ENCODE peak calls at places on chromosome 19, in five cellular contexts. D is K562, X is SK-N-SH, I is HepG2, Z is GM12878. A is an unnamed sample.
A peak's percentile ranks its signal among the peaks of the same experiment; 100 is the strongest.

GRCh38 chr19:10543420-10544241 is at the start of gene ATG4D:
- DNase-seq in X (peak; percentile 100), D (peak; percentile 99), Z (no peak), I (peak; percentile 41), A (peak; percentile 56)

GRCh38 chr19:31220540-31220939 is 128.7 kb downstream of the TSHZ3 start:
- DNase-seq in X (no peak), D (peak; percentile 15), Z (no peak), I (no peak), A (no peak)

GRCh38 chr19:33397536-33398360 is 24.2 kb downstream of the CEBPG start:
- DNase-seq in D (peak; percentile 65), I (peak; percentile 50), X (peak; percentile 68), Z (no peak), A (no peak)

GRCh38 chr19:11192957-11193939 is 4.1 kb downstream of the KANK2 start:
- DNase-seq in I (no peak), X (no peak), D (no peak), Z (no peak), A (no peak)

GRCh38 chr19:39194832-39195542 is 1.8 kb upstream of the NCCRP1 start:
- DNase-seq in X (peak; percentile 75), I (no peak), D (no peak), Z (no peak), A (no peak)

GRCh38 chr19:8539621-8540149 is 25.7 kb upstream of the ZNF414 start:
- DNase-seq in D (no peak), I (no peak), Z (no peak), X (no peak), A (no peak)

GRCh38 chr19:49057636-49058234 is at the start of gene CGB7:
- DNase-seq in Z (no peak), I (peak; percentile 17), D (peak; percentile 79), X (peak; percentile 87), A (no peak)

GRCh38 chr19:11587302-11587972 is 9.8 kb upstream of the ZNF627 start:
- DNase-seq in D (peak; percentile 77), I (peak; percentile 47), X (peak; percentile 85), Z (no peak), A (peak; percentile 42)

GRCh38 chr19:29492761-29493160 is 33.0 kb upstream of the VSTM2B start:
- DNase-seq in I (no peak), Z (no peak), D (no peak), X (no peak), A (no peak)

GRCh38 chr19:34136127-34136526 is 36.2 kb upstream of the LSM14A start:
- DNase-seq in I (no peak), X (no peak), D (no peak), Z (no peak), A (no peak)

GRCh38 chr19:41734156-41734555 is 21.2 kb upstream of the CEACAM6 start:
- DNase-seq in Z (no peak), X (no peak), I (no peak), D (no peak), A (no peak)

GRCh38 chr19:7348587-7349230 is at the start of gene ARHGEF18:
- DNase-seq in I (no peak), Z (peak; percentile 59), D (no peak), X (no peak), A (no peak)

GRCh38 chr19:5129691-5130090 is 160.8 kb downstream of the KDM4B start:
- DNase-seq in I (no peak), Z (no peak), X (no peak), D (no peak), A (no peak)
- H3K4me1 ChIP-seq in I (no peaks in the 10 kb centered on the region), Z (peaks cover 58% of the 10 kb centered on the region), X (no peaks in the 10 kb centered on the region), D (peaks cover 26% of the 10 kb centered on the region), A (no peaks in the 10 kb centered on the region)

DNA sequence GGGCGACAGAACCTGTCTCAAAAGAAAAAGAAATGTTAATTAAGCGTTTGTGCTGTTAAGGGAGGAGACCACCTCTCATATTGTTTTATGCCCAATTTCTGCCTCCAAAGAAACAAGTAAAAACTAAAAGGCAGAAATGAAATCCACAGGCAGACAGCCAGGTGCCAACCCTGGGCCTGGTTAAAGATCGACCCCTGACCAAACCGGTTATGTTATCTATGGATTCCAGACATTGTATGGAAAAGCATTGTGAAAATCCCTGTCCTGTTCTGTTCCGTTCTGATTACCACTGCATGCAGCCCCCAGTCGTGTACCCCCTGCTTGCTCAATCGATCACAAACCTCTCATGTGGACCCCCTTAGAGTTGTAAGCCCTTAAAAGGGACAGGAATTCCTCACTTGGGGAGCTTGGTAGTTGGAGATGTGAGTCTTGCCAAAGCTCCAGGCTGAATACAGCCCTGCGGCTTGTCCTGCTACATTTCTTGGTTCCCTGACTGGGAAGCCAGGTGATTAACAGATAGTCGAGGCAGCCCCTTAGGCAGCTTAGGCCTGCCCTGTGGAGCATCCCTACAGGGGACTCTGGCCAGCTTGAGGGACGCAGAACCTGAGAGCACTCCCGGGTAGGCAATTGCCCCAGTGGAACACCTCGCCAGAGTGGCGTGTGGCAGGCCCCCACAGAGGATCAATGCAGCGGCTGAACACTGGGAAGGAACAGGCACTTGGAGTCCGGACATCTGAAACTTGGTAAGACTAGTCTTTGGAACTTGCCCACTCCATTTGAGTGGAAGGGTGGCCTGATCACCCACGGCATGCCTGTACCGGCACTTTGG is 748 bp upstream of the ZNF552 start:
- DNase-seq in D (no peak), Z (no peak), X (no peak), I (no peak), A (no peak)
- TF ChIP-seq ZBTB33 in D (no peak), Z (no peak), X (no peak), I (no peak), A (no peak)

GRCh38 chr19:44954278-44954648 is 917 bp upstream of the CLPTM1 start:
- DNase-seq in D (no peak), X (no peak), I (no peak), Z (no peak), A (no peak)
- H3K4me1 ChIP-seq in D (peaks cover 16% of the 10 kb centered on the region), X (no peaks in the 10 kb centered on the region), I (peaks cover 78% of the 10 kb centered on the region), Z (peaks cover 10% of the 10 kb centered on the region), A (peaks cover 11% of the 10 kb centered on the region)

DNA sequence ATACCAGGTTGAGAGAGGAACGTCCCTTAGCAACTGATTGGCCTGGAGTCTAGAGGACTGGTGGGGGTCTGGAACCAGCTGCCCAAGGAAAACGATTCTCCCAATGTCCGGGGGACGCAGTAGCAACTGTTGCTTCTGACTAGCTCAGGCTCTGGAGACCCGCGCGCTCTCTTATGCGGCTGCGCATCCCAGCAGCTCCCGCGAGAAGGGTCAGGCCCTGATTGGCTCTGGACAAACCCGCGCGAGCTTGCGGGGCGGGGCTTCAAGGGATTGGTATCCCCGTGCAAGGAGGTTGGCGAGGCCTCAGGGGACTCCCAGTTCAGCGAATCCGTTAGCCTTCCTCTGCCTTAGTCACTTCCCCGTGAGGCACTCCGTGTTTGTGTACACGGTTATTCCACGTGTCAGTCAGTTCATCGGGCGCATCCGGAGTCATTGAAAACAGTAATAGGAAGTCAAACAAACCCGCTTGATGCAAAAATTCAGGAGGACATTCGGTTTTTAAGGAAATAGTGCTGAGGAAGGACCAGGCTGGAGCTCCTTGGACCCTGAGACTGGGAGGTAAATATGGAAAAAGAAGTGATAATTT is 20.2 kb downstream of the SIGLECL1 start:
- DNase-seq in Z (no peak), I (no peak), D (peak; percentile 28), X (peak; percentile 47), A (no peak)
- TF ChIP-seq ZBTB33 in Z (no peak), I (no peak), D (no peak), X (no peak), A (no peak)

DNA sequence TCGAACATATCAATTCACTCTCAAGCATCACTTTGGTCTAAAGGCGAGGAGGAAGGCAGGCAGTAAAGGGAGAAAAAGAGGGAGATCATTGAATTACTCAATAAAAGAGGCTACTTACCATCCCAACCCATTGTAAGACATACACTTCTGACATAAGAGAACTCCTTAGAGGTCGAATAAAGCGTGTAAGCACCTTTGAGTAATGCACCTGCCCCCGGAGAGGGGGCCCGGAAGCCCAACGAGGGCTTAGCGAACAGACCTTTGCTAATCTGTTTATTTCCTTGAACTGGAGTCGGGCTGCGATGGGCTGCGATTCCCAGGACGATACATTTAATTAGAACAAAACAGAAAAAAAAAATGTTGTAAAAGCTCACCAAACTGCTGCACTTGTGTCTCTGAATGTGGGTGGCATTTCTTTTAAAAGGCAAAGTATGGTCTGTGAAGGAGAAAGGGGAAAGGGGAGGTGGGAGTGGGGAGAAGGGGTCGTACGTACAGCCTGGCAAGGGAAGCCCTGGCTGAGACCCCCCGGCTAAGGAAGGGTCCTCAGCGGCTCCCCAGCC is 3.0 kb downstream of the ZC3H4 start:
- DNase-seq in D (peak; percentile 14), I (no peak), X (no peak), Z (no peak), A (no peak)
- H3K4me1 ChIP-seq in D (peaks cover 40% of the 10 kb centered on the region), I (peaks cover 64% of the 10 kb centered on the region), X (peaks cover 42% of the 10 kb centered on the region), Z (peaks cover 11% of the 10 kb centered on the region), A (peaks cover 15% of the 10 kb centered on the region)

GRCh38 chr19:18477042-18477760 is 39.3 kb upstream of the ISYNA1 start:
- DNase-seq in Z (no peak), I (no peak), X (no peak), D (no peak), A (no peak)

GRCh38 chr19:18478545-18479311 is 40.8 kb upstream of the ISYNA1 start:
- DNase-seq in I (peak; percentile 88), X (peak; percentile 70), Z (peak; percentile 51), D (no peak), A (no peak)

GRCh38 chr19:18481505-18482222 is 40.2 kb downstream of the ELL start:
- DNase-seq in X (no peak), I (no peak), D (no peak), Z (no peak), A (no peak)

GRCh38 chr19:18477974-18478373 is 40.0 kb upstream of the ISYNA1 start:
- DNase-seq in D (no peak), Z (no peak), X (no peak), I (no peak), A (no peak)

DNA sequence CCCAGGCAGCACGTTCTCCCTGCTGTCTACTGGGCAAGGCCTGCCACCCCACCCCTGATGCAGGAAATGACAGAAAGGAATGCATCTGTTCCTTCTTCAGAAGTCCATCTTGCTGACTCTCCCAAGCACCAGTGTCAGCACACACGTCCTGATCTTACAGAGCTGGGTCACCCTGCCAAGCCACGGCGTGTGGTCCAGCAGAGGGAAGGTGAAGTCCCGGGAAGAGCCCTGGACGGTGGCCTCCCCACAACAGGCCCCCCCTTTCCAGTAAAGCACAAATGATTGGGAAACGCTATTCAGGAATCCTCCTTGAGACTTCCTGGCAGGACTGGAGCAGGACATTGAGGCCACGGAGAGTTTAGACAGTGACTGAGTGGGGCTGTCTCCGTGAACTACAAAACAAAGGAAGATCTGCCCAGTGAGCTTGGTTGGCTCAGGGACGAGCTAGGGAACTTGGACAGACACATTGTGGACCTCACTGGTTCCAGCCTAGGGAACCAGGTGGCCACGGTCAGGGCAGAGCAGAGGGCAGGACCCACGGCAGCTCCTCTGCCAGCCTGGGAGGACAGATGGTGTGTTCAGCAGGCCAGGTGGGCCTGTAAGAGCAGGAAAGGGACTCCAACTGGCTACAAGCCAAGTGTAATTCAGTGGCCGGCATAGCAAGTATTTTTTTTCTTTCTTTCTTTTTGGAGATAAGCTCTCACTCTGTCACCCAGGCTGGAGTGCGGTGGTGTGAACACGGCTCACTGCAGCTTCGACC is 41.7 kb downstream of the ELL start:
- DNase-seq in I (no peak), Z (no peak), D (no peak), X (no peak), A (no peak)
- TF ChIP-seq ZBTB33 in I (no peak), Z (no peak), D (no peak), X (no peak), A (no peak)